ENCODE peak calls at places on chromosomes 5 and 9, in six cellular contexts. T, I, V, H, E and B are unnamed samples.

GRCh38 chr5:90882448-90882847 is 323.9 kb downstream of the ADGRV1 start:
- DNase-seq in I (no peak), H (no peak), T (no peak), V (no peak), E (no peak), B (no peak)

GRCh38 chr5:179470191-179470590 is 80.2 kb upstream of the RUFY1 start:
- DNase-seq in H (no peak), E (no peak), I (no peak), T (no peak), V (no peak), B (no peak)

GRCh38 chr9:134214766-134215394 is 50.5 kb upstream of the RNU6ATAC start:
- DNase-seq in T (no peak), V (peak; percentile 19), E (no peak), I (no peak), H (no peak), B (no peak)

GRCh38 chr9:127130661-127131538 is 8.5 kb upstream of the ANGPTL2 start:
- DNase-seq in V (peak; percentile 40), I (no peak), H (no peak), E (no peak), T (no peak), B (no peak)

GRCh38 chr9:105154723-105155191 is 89.7 kb upstream of the SLC44A1 start:
- DNase-seq in H (no peak), T (no peak), V (no peak), E (no peak), I (no peak), B (no peak)

GRCh38 chr9:16044116-16044881 is 491.5 kb downstream of the CCDC171 start:
- DNase-seq in E (no peak), H (no peak), T (no peak), I (no peak), V (no peak), B (no peak)

GRCh38 chr5:154519375-154519774 is 41.3 kb upstream of the HAND1 start:
- DNase-seq in V (no peak), I (no peak), T (no peak), E (no peak), H (no peak), B (no peak)

GRCh38 chr9:33813712-33814641 is 3.0 kb upstream of the UBE2R2 start:
- DNase-seq in V (peak; percentile 50), I (no peak), H (no peak), T (peak; percentile 6), E (no peak), B (no peak)

GRCh38 chr9:35856882-35857281 is 13.3 kb downstream of the OR13J1 start:
- DNase-seq in H (no peak), V (no peak), I (no peak), E (peak; percentile 17), T (no peak), B (no peak)

GRCh38 chr5:131272365-131273123 is 8.7 kb downstream of the CDC42SE2 start:
- DNase-seq in I (no peak), V (no peak), E (no peak), H (no peak), T (no peak), B (no peak)

GRCh38 chr9:12775373-12775962 is 648 bp downstream of the LURAP1L start:
- DNase-seq in V (no peak), T (peak; percentile 3), I (no peak), H (no peak), E (peak; percentile 64), B (no peak)

GRCh38 chr5:103464801-103465484 is 97.6 kb downstream of the NUDT12 start:
- DNase-seq in I (no peak), H (no peak), V (no peak), T (no peak), E (no peak), B (no peak)

DNA sequence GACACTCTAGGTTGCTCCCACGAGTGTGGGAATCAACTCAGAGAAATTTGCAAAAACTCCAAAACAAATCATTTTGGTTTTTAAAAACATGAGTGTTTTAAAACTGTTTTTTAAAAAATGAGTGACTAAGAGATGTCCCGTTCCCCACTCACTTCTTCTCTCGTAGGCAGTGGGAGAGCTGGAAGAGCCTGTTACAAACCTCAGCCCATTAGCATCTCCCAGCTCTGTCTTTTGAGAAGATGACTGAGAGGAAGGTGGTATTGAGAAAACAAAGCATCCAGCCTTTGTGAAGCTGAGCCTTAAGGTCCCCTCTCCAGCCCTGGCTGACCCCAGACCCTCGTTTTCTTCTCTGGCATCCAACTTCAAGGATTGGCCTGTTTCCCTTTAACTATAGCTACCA is 4.7 kb upstream of the ANKRD33B start:
- DNase-seq in I (no peak), E (no peak), H (no peak), T (no peak), V (no peak), B (no peak)
- TF ChIP-seq TAF1 in I (no peak), E (no peak), H (no peak), T (no peak), V (no peak), B (no peak)

DNA sequence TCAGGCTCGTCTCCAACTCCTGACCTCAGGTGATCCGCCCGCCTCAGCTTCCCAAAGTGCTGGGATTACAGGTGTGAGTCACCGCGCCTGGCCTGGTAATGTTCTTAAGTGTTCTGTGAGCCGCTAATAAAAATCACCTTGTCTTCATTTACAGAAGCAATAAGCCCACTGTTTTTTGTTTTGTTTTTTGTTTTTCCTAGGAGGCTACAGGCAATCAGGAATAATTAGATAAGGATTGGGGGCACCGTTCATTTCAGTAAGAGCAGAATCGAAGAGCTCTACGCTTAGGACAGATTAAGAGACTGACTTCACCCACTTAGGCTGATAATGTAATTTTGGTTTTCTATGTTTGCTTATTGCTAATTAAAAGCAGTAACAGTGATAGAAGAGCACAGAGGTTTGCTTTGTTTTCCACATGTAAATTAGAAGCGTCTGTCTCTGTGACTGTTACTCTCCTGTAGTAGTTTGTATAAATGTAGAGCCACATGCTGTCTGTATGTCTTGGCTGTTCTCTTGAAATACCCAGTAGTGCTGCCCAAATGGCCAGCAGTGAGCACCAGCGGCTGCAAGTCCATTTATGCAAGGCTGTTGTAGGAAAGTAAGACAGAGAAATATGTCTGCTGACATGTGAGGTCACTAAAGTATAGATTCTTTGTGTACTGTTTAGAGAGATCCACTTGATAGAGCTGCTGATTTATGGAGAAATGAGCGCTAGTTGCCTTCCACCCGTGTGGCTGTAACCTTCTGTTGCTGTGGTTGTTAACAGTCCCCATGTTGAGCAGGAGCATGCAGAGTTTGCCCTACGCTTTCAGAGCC is 30.5 kb downstream of the TRIO start:
- DNase-seq in E (no peak), I (no peak), V (no peak), T (no peak), H (no peak), B (no peak)
- TF ChIP-seq POLR2AphosphoS5 in E (no peak), I (no peak), V (no peak), T (no peak), H (no peak), B (no peak)

DNA sequence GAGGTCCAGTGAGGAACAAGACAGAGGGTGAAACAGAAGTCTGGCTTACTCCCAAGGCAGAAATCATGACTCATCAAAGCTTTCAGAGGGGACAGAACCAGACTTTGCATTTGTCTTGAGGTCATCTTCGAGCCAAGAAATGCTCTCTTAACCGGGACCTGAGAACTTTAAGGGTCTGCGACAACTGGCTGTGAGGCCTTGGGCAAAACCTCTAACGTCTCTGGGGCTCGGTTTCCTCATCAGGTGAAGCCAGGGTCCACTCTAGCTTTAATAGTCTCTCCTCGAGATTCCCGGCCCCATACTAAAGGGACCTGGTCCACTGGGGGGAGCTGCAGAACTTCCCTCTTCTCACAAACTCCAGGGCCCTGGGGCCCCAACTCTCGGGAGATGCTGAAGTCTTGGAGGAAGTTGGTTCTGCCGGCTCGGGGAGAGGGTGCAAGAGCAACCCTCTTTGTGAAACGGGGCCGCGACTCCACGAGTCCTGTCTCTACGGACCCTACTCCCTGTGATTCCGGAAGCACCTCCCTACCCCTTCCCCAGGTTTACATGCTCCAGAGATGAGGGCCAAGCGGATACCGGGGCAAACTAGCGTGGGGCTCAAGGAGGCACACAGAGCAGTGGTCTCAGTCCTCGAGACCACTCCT is 2.6 kb downstream of the GLIS3 start:
- DNase-seq in I (no peak), T (peak; percentile 19), E (peak; percentile 86), H (no peak), V (peak; percentile 57), B (peak; percentile 18)
- TF ChIP-seq POLR2A in I (no peak), T (no peak), E (peak; percentile 64), H (no peak), V (no peak), B (no peak)

DNA sequence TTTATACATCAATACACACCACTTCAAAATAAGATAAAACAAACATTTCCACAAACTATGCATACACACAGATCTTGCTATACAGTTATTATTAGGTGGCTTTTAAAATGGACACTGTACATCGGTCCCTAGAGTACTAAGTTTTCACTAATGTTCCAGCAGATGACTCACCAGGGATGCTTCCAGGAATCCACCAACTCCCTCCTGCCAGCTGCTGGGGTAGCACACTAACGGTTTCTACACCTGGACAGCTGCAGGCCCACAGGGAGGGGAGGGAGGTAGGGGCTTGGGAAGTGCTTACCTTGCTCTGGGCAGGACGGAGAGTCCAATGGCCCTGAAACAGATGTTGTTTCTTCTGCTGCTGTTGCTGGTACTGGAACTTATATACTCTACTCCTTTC is at the start of gene IL12B:
- DNase-seq in H (no peak), I (no peak), E (no peak), V (no peak), T (no peak), B (no peak)
- TF ChIP-seq TAF1 in H (no peak), I (no peak), E (no peak), V (no peak), T (no peak), B (no peak)

DNA sequence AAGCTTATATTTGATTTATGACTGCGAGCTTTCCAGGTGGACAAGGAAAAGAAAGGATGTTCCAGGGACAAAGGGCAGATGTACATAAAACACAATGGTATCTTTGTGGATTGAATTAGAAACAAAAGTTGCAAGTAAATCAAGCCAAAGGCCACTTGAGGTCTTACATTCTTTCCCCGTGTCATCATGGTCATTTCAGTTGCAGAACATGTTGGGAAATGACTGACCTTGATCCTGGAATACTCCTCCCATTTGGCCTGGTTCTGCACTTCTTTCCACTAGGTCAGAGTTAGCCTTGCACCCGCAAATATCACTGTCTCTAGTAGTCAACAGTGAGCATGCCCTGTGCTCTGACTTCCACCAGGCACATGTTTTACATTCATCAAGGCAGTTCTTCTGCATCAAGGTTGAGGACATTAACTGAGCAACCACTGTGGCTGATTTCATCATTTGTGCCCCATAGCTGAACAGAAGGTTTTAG is 1161.6 kb upstream of the DMAC1 start:
- DNase-seq in E (no peak), V (peak; percentile 97), I (no peak), H (no peak), T (no peak), B (no peak)
- TF ChIP-seq POLR2AphosphoS5 in E (no peak), V (no peak), I (no peak), H (no peak), T (no peak), B (no peak)